ENCODE peak calls at places on chromosomes 7 and 10, in nine cellular contexts. One of them, this sample, is unnamed.
A peak's percentile ranks its signal among the peaks of the same experiment; 100 is the strongest.

GRCh38 chr7:156984209-156984891 is 26.1 kb downstream of the MNX1 start:
- DNase-seq in Daoy: no peak
- DNase-seq in activated CD4-positive, alpha-beta T cell treated with anti-CD3 and anti-CD28 coated beads for 48 hours: no peak
- DNase-seq in germinal center: no peak
- DNase-seq in A673: no peak
- DNase-seq in coronary artery: no peak
- DNase-seq in Peyer's patch: no peak
- DNase-seq in stimulated activated CD8-positive, alpha-beta memory T cell treated with anti-CD3 and anti-CD28 coated beads, Interleukin-2, amount 100 ng/mL, for 1 hour: no peak
- DNase-seq in H1: no peak
- DNase-seq in this sample: no peak

GRCh38 chr7:92039900-92040299 is 94.4 kb downstream of the CYP51A1 start:
- DNase-seq in Daoy: no peak
- DNase-seq in stimulated activated CD8-positive, alpha-beta memory T cell treated with anti-CD3 and anti-CD28 coated beads, Interleukin-2, amount 100 ng/mL, for 1 hour: no peak
- DNase-seq in Peyer's patch: no peak
- DNase-seq in activated CD4-positive, alpha-beta T cell treated with anti-CD3 and anti-CD28 coated beads for 48 hours: no peak
- DNase-seq in coronary artery: no peak
- DNase-seq in H1: no peak
- DNase-seq in germinal center: no peak
- DNase-seq in A673: no peak
- DNase-seq in this sample: no peak

GRCh38 chr7:102220929-102221850 is 65.5 kb upstream of the SH2B2 start:
- DNase-seq in stimulated activated CD8-positive, alpha-beta memory T cell treated with anti-CD3 and anti-CD28 coated beads, Interleukin-2, amount 100 ng/mL, for 1 hour: no peak
- DNase-seq in activated CD4-positive, alpha-beta T cell treated with anti-CD3 and anti-CD28 coated beads for 48 hours: no peak
- DNase-seq in Daoy: peak; percentile 93
- DNase-seq in coronary artery: no peak
- DNase-seq in germinal center: no peak
- DNase-seq in A673: peak; percentile 48
- DNase-seq in Peyer's patch: no peak
- DNase-seq in H1: no peak
- DNase-seq in this sample: no peak

GRCh38 chr7:149865437-149865836 is 8.3 kb upstream of the ATP6V0E2 start:
- DNase-seq in A673: no peak
- DNase-seq in coronary artery: no peak
- DNase-seq in activated CD4-positive, alpha-beta T cell treated with anti-CD3 and anti-CD28 coated beads for 48 hours: peak; percentile 70
- DNase-seq in Daoy: peak; percentile 54
- DNase-seq in stimulated activated CD8-positive, alpha-beta memory T cell treated with anti-CD3 and anti-CD28 coated beads, Interleukin-2, amount 100 ng/mL, for 1 hour: peak; percentile 37
- DNase-seq in Peyer's patch: no peak
- DNase-seq in H1: no peak
- DNase-seq in germinal center: no peak
- DNase-seq in this sample: no peak

GRCh38 chr7:150953061-150953997 is 24.8 kb downstream of the KCNH2 start:
- DNase-seq in A673: no peak
- DNase-seq in germinal center: no peak
- DNase-seq in H1: no peak
- DNase-seq in Daoy: no peak
- DNase-seq in stimulated activated CD8-positive, alpha-beta memory T cell treated with anti-CD3 and anti-CD28 coated beads, Interleukin-2, amount 100 ng/mL, for 1 hour: no peak
- DNase-seq in coronary artery: no peak
- DNase-seq in Peyer's patch: no peak
- DNase-seq in activated CD4-positive, alpha-beta T cell treated with anti-CD3 and anti-CD28 coated beads for 48 hours: no peak
- DNase-seq in this sample: no peak

GRCh38 chr7:111871283-111871682 is 309.0 kb upstream of the IMMP2L start:
- DNase-seq in coronary artery: no peak
- DNase-seq in Peyer's patch: no peak
- DNase-seq in germinal center: no peak
- DNase-seq in H1: no peak
- DNase-seq in Daoy: no peak
- DNase-seq in stimulated activated CD8-positive, alpha-beta memory T cell treated with anti-CD3 and anti-CD28 coated beads, Interleukin-2, amount 100 ng/mL, for 1 hour: no peak
- DNase-seq in A673: no peak
- DNase-seq in activated CD4-positive, alpha-beta T cell treated with anti-CD3 and anti-CD28 coated beads for 48 hours: no peak
- DNase-seq in this sample: no peak

GRCh38 chr7:9407816-9408215 is 974.4 kb downstream of the NXPH1 start:
- DNase-seq in stimulated activated CD8-positive, alpha-beta memory T cell treated with anti-CD3 and anti-CD28 coated beads, Interleukin-2, amount 100 ng/mL, for 1 hour: no peak
- DNase-seq in H1: no peak
- DNase-seq in coronary artery: no peak
- DNase-seq in Daoy: no peak
- DNase-seq in A673: no peak
- DNase-seq in germinal center: no peak
- DNase-seq in Peyer's patch: no peak
- DNase-seq in activated CD4-positive, alpha-beta T cell treated with anti-CD3 and anti-CD28 coated beads for 48 hours: no peak
- DNase-seq in this sample: no peak

GRCh38 chr10:77422491-77423338 is 214.9 kb downstream of the KCNMA1 start:
- DNase-seq in A673: no peak
- DNase-seq in germinal center: no peak
- DNase-seq in coronary artery: no peak
- DNase-seq in stimulated activated CD8-positive, alpha-beta memory T cell treated with anti-CD3 and anti-CD28 coated beads, Interleukin-2, amount 100 ng/mL, for 1 hour: no peak
- DNase-seq in activated CD4-positive, alpha-beta T cell treated with anti-CD3 and anti-CD28 coated beads for 48 hours: no peak
- DNase-seq in Peyer's patch: no peak
- DNase-seq in Daoy: no peak
- DNase-seq in H1: no peak
- DNase-seq in this sample: no peak

GRCh38 chr7:152674860-152675760 is 831 bp downstream of the XRCC2 start:
- DNase-seq in coronary artery: no peak
- DNase-seq in activated CD4-positive, alpha-beta T cell treated with anti-CD3 and anti-CD28 coated beads for 48 hours: peak; percentile 44
- DNase-seq in A673: peak; percentile 74
- DNase-seq in Daoy: peak; percentile 37
- DNase-seq in germinal center: no peak
- DNase-seq in H1: no peak
- DNase-seq in stimulated activated CD8-positive, alpha-beta memory T cell treated with anti-CD3 and anti-CD28 coated beads, Interleukin-2, amount 100 ng/mL, for 1 hour: no peak
- DNase-seq in Peyer's patch: no peak
- DNase-seq in this sample: no peak

GRCh38 chr7:101993311-101993710 is 175.9 kb downstream of the CUX1 start:
- DNase-seq in A673: no peak
- DNase-seq in Daoy: no peak
- DNase-seq in germinal center: no peak
- DNase-seq in stimulated activated CD8-positive, alpha-beta memory T cell treated with anti-CD3 and anti-CD28 coated beads, Interleukin-2, amount 100 ng/mL, for 1 hour: no peak
- DNase-seq in Peyer's patch: no peak
- DNase-seq in coronary artery: no peak
- DNase-seq in H1: no peak
- DNase-seq in activated CD4-positive, alpha-beta T cell treated with anti-CD3 and anti-CD28 coated beads for 48 hours: no peak
- DNase-seq in this sample: no peak

GRCh38 chr10:133186416-133187090 is 26.5 kb downstream of the KNDC1 start:
- DNase-seq in Peyer's patch: no peak
- DNase-seq in activated CD4-positive, alpha-beta T cell treated with anti-CD3 and anti-CD28 coated beads for 48 hours: no peak
- DNase-seq in Daoy: no peak
- DNase-seq in stimulated activated CD8-positive, alpha-beta memory T cell treated with anti-CD3 and anti-CD28 coated beads, Interleukin-2, amount 100 ng/mL, for 1 hour: no peak
- DNase-seq in A673: no peak
- DNase-seq in H1: no peak
- DNase-seq in germinal center: no peak
- DNase-seq in coronary artery: no peak
- DNase-seq in this sample: no peak

GRCh38 chr10:70761031-70761601 is 24.1 kb downstream of the TBATA start:
- DNase-seq in Daoy: no peak
- DNase-seq in coronary artery: no peak
- DNase-seq in activated CD4-positive, alpha-beta T cell treated with anti-CD3 and anti-CD28 coated beads for 48 hours: no peak
- DNase-seq in A673: no peak
- DNase-seq in stimulated activated CD8-positive, alpha-beta memory T cell treated with anti-CD3 and anti-CD28 coated beads, Interleukin-2, amount 100 ng/mL, for 1 hour: no peak
- DNase-seq in H1: no peak
- DNase-seq in germinal center: no peak
- DNase-seq in Peyer's patch: peak; percentile 39
- DNase-seq in this sample: peak; percentile 51

GRCh38 chr10:34131152-34131551 is 683.9 kb downstream of the PARD3 start:
- DNase-seq in Daoy: no peak
- DNase-seq in germinal center: no peak
- DNase-seq in stimulated activated CD8-positive, alpha-beta memory T cell treated with anti-CD3 and anti-CD28 coated beads, Interleukin-2, amount 100 ng/mL, for 1 hour: no peak
- DNase-seq in coronary artery: no peak
- DNase-seq in Peyer's patch: no peak
- DNase-seq in activated CD4-positive, alpha-beta T cell treated with anti-CD3 and anti-CD28 coated beads for 48 hours: no peak
- DNase-seq in A673: no peak
- DNase-seq in H1: no peak
- DNase-seq in this sample: no peak

GRCh38 chr7:123522061-123522460 is 12.3 kb downstream of the IQUB start:
- DNase-seq in A673: no peak
- DNase-seq in Daoy: no peak
- DNase-seq in stimulated activated CD8-positive, alpha-beta memory T cell treated with anti-CD3 and anti-CD28 coated beads, Interleukin-2, amount 100 ng/mL, for 1 hour: no peak
- DNase-seq in coronary artery: no peak
- DNase-seq in activated CD4-positive, alpha-beta T cell treated with anti-CD3 and anti-CD28 coated beads for 48 hours: no peak
- DNase-seq in H1: no peak
- DNase-seq in Peyer's patch: no peak
- DNase-seq in germinal center: no peak
- DNase-seq in this sample: no peak

GRCh38 chr10:97534746-97535367 is 36.1 kb downstream of the UBTD1 start:
- DNase-seq in germinal center: peak; percentile 33
- DNase-seq in activated CD4-positive, alpha-beta T cell treated with anti-CD3 and anti-CD28 coated beads for 48 hours: peak; percentile 64
- DNase-seq in H1: no peak
- DNase-seq in A673: peak; percentile 54
- DNase-seq in Daoy: peak; percentile 56
- DNase-seq in coronary artery: no peak
- DNase-seq in Peyer's patch: no peak
- DNase-seq in stimulated activated CD8-positive, alpha-beta memory T cell treated with anti-CD3 and anti-CD28 coated beads, Interleukin-2, amount 100 ng/mL, for 1 hour: no peak
- DNase-seq in this sample: no peak

GRCh38 chr7:491292-491957 is 28.2 kb downstream of the PDGFA start:
- DNase-seq in stimulated activated CD8-positive, alpha-beta memory T cell treated with anti-CD3 and anti-CD28 coated beads, Interleukin-2, amount 100 ng/mL, for 1 hour: no peak
- DNase-seq in Daoy: no peak
- DNase-seq in germinal center: no peak
- DNase-seq in H1: no peak
- DNase-seq in coronary artery: no peak
- DNase-seq in activated CD4-positive, alpha-beta T cell treated with anti-CD3 and anti-CD28 coated beads for 48 hours: no peak
- DNase-seq in Peyer's patch: peak; percentile 37
- DNase-seq in A673: no peak
- DNase-seq in this sample: peak; percentile 56

GRCh38 chr10:45235823-45236222 is 79.6 kb downstream of the OR13A1 start:
- DNase-seq in H1: no peak
- DNase-seq in Peyer's patch: no peak
- DNase-seq in Daoy: peak; percentile 58
- DNase-seq in activated CD4-positive, alpha-beta T cell treated with anti-CD3 and anti-CD28 coated beads for 48 hours: no peak
- DNase-seq in germinal center: no peak
- DNase-seq in coronary artery: no peak
- DNase-seq in A673: no peak
- DNase-seq in stimulated activated CD8-positive, alpha-beta memory T cell treated with anti-CD3 and anti-CD28 coated beads, Interleukin-2, amount 100 ng/mL, for 1 hour: no peak
- DNase-seq in this sample: no peak

GRCh38 chr10:50291261-50291850 is 40.0 kb upstream of the ASAH2 start:
- DNase-seq in Peyer's patch: no peak
- DNase-seq in coronary artery: no peak
- DNase-seq in A673: no peak
- DNase-seq in germinal center: no peak
- DNase-seq in activated CD4-positive, alpha-beta T cell treated with anti-CD3 and anti-CD28 coated beads for 48 hours: no peak
- DNase-seq in Daoy: peak; percentile 7
- DNase-seq in H1: no peak
- DNase-seq in stimulated activated CD8-positive, alpha-beta memory T cell treated with anti-CD3 and anti-CD28 coated beads, Interleukin-2, amount 100 ng/mL, for 1 hour: no peak
- DNase-seq in this sample: no peak

GRCh38 chr7:98870071-98870651 is 347 bp upstream of the TMEM130 start:
- DNase-seq in stimulated activated CD8-positive, alpha-beta memory T cell treated with anti-CD3 and anti-CD28 coated beads, Interleukin-2, amount 100 ng/mL, for 1 hour: peak; percentile 52
- DNase-seq in germinal center: peak; percentile 90
- DNase-seq in activated CD4-positive, alpha-beta T cell treated with anti-CD3 and anti-CD28 coated beads for 48 hours: peak; percentile 79
- DNase-seq in Daoy: peak; percentile 83
- DNase-seq in A673: peak; percentile 64
- DNase-seq in coronary artery: peak; percentile 88
- DNase-seq in H1: peak; percentile 47
- DNase-seq in Peyer's patch: peak; percentile 49
- DNase-seq in this sample: peak; percentile 69

GRCh38 chr10:70267161-70267933 is 16.5 kb downstream of the NPFFR1 start:
- DNase-seq in germinal center: peak; percentile 35
- DNase-seq in H1: no peak
- DNase-seq in Daoy: peak; percentile 89
- DNase-seq in stimulated activated CD8-positive, alpha-beta memory T cell treated with anti-CD3 and anti-CD28 coated beads, Interleukin-2, amount 100 ng/mL, for 1 hour: no peak
- DNase-seq in Peyer's patch: no peak
- DNase-seq in coronary artery: peak; percentile 71
- DNase-seq in activated CD4-positive, alpha-beta T cell treated with anti-CD3 and anti-CD28 coated beads for 48 hours: peak; percentile 25
- DNase-seq in A673: peak; percentile 66
- DNase-seq in this sample: no peak